ENCODE peak calls at places on chromosomes 13 and 19, in five cellular contexts. D is heart left ventricle, H is K562, A is tibial nerve, V is Peyer's patch. Z is an unnamed sample.

GRCh38 chr19:42634409-42635232 is 39.9 kb upstream of the CEACAM8 start:
- DNase-seq in D (no peak), H (peak; percentile 48), A (no peak), V (no peak), Z (no peak)

GRCh38 chr13:45336025-45336800 is 4.8 kb downstream of the TPT1 start:
- DNase-seq in D (no peak), H (no peak), A (no peak), V (no peak), Z (no peak)

GRCh38 chr19:5457709-5458108 is 2.5 kb downstream of the ZNRF4 start:
- DNase-seq in D (no peak), H (no peak), A (no peak), V (no peak), Z (no peak)

GRCh38 chr13:92413452-92413851 is 813.2 kb upstream of the GPC6 start:
- DNase-seq in D (no peak), H (no peak), A (no peak), V (no peak), Z (no peak)

GRCh38 chr19:17020823-17021222 is 5.8 kb downstream of the CPAMD8 start:
- DNase-seq in D (no peak), H (peak; percentile 78), A (no peak), V (no peak), Z (no peak)

GRCh38 chr19:35134601-35135091 is at the start of gene LGI4:
- DNase-seq in D (no peak), H (no peak), A (no peak), V (no peak), Z (no peak)

GRCh38 chr13:46858163-46858562 is 38.7 kb downstream of the HTR2A start:
- DNase-seq in D (no peak), H (no peak), A (no peak), V (no peak), Z (no peak)

GRCh38 chr19:13794388-13794751 is 873 bp upstream of the ZSWIM4 start:
- DNase-seq in D (peak; percentile 87), H (no peak), A (peak; percentile 58), V (peak; percentile 80), Z (peak; percentile 76)

GRCh38 chr13:113933901-113934300 is 40.0 kb downstream of the C13orf46 start:
- DNase-seq in D (peak; percentile 8), H (no peak), A (peak; percentile 11), V (peak; percentile 26), Z (peak; percentile 0)

GRCh38 chr19:15195381-15195964 is 5.3 kb downstream of the NOTCH3 start:
- DNase-seq in D (peak; percentile 48), H (peak; percentile 57), A (no peak), V (no peak), Z (no peak)

GRCh38 chr19:6744381-6745288 is 5.2 kb downstream of the TRIP10 start:
- DNase-seq in D (peak; percentile 94), H (no peak), A (peak; percentile 79), V (peak; percentile 86), Z (peak; percentile 79)

GRCh38 chr13:112714366-112714765 is 24.5 kb downstream of the ATP11A start:
- DNase-seq in D (no peak), H (no peak), A (no peak), V (no peak), Z (no peak)

GRCh38 chr13:112715715-112716460 is 26.1 kb downstream of the ATP11A start:
- DNase-seq in D (no peak), H (no peak), A (no peak), V (peak; percentile 38), Z (no peak)

GRCh38 chr13:112713517-112714253 is 23.8 kb downstream of the ATP11A start:
- DNase-seq in D (no peak), H (peak; percentile 44), A (no peak), V (peak; percentile 19), Z (no peak)

GRCh38 chr13:112716461-112716820 is 26.6 kb downstream of the ATP11A start:
- DNase-seq in D (no peak), H (no peak), A (no peak), V (peak; percentile 40), Z (no peak)

GRCh38 chr13:112714772-112715569 is 25.1 kb downstream of the ATP11A start:
- DNase-seq in D (no peak), H (no peak), A (no peak), V (peak; percentile 39), Z (no peak)
- H3K4me1 ChIP-seq in D (peaks cover 29% of the 10 kb centered on the region), H (peaks cover 27% of the 10 kb centered on the region), A (no peaks in the 10 kb centered on the region), V (peaks cover 19% of the 10 kb centered on the region), Z (peaks cover 19% of the 10 kb centered on the region)

DNA sequence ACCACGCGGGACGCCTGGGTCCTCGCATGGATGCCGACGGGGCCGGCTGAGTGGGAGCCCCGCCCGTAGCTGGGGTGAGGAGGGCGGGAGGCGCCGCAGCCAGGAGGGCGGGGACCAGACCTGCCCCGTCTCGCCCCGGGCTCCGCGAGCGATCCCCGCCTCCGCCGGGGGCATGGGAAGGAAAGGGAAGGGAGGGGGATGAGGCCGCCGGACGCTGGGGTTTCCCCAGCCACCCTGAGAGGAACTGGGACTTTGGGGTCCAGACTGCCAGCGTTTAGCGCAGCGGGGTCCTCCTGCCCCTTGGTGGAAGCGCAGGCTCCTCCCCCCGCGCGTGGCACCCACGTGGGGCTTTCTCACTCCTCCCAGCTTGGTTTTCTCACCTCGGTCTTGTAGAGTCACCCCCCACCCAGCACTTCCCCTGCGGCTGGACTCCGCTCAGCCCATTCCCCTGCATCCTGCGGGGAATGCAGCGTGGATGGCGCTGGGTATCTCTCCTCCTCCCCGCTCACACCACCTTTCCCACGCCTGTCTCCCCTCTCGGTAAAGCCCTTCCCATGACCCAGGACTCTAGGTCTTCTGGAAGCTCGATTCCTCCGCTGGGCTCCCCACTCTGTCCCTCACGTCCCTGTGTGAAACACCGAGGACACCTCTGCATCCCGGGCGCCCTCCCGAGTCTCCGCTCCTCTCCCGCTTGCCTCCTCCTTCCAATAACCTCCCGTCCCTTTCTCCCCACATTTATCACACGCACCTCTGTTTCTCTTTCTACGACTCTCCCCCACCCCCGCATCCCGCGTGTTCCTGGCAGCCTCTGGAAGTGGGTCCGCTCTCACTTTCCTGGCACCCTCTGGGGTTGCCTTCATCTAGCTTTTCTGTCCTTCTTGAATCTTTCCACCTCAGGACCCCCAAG is 2.1 kb downstream of the TGFB1 start:
- DNase-seq in D (peak; percentile 78), H (peak; percentile 83), A (no peak), V (peak; percentile 94), Z (peak; percentile 37)
- TF ChIP-seq POLR2A in D (no peak), H (no peak), A (no peak), V (no peak), Z (no peak)

GRCh38 chr19:48646912-48647216 is 877 bp upstream of the CA11 start:
- DNase-seq in D (no peak), H (no peak), A (no peak), V (no peak), Z (no peak)
- H3K27me3 ChIP-seq in D (no peaks in the 10 kb centered on the region), H (no peaks in the 10 kb centered on the region), A (no peaks in the 10 kb centered on the region), V (no peaks in the 10 kb centered on the region), Z (no peaks in the 10 kb centered on the region)

DNA sequence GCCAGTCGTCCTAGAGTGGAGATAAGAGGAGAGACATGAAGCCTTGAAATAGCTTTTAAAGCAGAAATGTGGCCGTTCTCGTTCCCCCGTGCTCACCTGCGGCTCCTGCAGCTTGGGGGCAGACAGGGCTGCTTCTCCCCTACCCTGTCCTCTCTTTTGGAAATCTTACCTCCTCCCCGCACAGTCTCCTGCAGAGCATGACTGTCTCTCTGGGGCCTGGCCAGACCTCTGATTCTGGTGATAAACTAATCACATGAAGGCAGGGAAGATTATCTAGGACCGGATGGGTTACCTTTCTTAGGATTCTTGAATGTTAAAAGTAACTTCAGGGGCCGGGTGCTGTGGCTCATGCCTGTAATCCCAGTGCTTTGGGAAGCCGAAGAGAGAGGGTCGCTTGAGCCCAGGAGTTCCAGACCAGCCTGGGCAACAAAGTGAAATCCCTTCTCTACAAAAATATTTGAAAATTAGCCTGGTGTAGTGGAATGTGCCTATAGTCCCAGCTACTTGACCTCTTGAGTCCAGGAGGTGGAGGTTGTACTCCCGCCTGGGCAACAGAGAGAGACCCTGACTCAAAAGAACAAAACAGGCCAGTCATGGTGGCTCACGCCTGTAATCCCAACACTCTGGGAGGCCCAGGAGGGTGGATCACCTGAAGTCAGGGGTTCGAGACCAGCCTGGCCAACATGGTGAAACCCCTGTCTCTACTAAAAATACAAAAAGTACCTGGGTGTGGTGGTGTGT is 8.1 kb downstream of the CEBPA start:
- DNase-seq in D (no peak), H (no peak), A (no peak), V (no peak), Z (no peak)
- H3K4me1 ChIP-seq in D (no peaks in the 10 kb centered on the region), H (peaks cover 12% of the 10 kb centered on the region), A (no peaks in the 10 kb centered on the region), V (peaks cover 48% of the 10 kb centered on the region), Z (peaks cover 20% of the 10 kb centered on the region)

DNA sequence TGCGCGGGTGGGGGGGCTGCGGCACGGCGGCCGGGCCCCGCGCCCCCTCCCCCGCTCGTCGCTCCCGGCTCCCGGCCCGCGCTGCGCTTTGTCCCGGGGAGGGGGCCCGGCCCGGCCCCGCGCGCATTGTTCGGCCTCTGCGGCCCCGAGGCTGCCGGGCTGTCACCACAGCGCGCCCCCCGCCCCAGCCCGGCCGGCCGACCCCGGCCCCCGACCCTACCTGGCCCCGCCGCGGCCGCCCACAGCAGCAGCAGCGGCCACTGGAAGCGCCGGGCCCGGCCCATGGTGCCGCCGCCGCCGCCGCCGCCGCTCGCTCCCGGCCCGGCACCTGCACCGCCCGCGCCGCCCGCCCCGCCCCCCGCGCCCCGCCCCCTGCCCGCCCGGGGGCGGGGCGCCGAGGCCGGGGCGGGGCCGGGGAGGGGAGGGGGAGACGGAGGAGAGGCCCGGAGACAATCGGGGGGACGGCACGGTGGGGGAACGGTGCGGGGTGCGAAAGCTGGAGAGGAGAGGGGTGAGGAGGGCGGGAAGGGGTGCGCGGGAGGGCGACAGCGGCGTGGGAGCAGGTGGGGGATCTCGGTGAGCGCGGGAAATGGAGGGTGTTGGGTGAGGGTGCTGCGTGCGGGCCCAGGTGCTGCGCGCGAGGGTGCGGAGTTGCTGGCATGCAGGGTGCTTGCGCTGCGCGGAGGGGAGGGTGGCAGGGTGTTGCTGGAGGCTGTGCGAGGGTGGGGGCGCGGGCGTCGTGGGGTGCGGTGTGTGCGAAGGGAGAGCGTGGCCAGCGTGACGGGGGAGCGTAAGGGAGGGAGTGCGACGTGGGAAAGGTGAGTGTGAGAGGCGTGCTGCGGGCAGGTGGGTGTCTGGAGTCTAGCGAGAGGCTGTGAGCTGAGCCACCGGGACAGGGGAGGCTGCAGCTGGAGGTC is at the start of gene CADM4:
- DNase-seq in D (peak; percentile 38), H (peak; percentile 90), A (no peak), V (peak; percentile 56), Z (no peak)
- TF ChIP-seq POLR2A in D (no peak), H (no peak), A (no peak), V (no peak), Z (no peak)

DNA sequence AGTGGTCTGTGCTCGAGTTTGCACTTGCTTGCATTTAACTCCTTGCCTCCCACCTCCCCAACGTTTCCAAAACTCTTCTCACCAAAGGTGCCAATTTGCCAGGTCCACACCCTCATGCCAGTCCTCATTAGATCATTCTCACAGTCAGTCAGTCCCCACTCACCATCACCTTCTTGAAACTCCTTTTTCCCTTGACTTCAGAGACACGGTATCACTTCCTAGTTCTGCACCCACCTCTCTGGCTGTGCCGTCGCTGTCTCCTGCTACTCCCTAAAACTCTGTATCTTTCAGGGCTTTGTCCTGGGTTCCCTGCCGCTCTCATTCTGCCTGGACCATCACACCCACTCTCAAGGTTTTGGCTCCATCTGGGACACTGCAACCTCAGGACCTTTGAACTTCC is 19.6 kb downstream of the OLFM2 start:
- DNase-seq in D (no peak), H (no peak), A (no peak), V (no peak), Z (no peak)
- H3K27me3 ChIP-seq in D (peaks cover 26% of the 10 kb centered on the region), H (no peaks in the 10 kb centered on the region), A (peaks cover 54% of the 10 kb centered on the region), V (peaks cover 18% of the 10 kb centered on the region), Z (peaks cover 21% of the 10 kb centered on the region)

DNA sequence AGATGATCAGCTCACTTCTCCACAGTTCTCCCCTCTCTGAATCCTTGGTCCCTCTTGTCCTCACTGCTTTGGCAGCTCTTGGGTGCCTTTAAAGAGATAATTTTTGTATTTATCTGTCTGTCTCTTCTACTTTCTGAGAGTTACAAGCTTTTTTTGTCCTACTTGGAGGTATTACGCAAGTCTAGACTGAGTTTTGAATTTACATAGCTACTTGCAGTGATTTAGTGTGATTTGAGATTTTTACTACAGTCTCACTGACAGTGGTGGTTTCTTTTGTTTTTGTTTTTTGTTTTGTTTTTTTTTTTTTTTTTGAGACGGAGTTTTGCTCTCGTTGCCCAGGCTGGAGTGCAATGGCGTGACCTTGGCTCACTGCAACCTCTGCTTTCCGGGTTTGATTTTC is 22.1 kb downstream of the URI1 start:
- DNase-seq in D (no peak), H (no peak), A (no peak), V (no peak), Z (no peak)
- H3K4me1 ChIP-seq in D (peaks cover 4% of the 10 kb centered on the region), H (peaks cover 28% of the 10 kb centered on the region), A (no peaks in the 10 kb centered on the region), V (peaks cover 30% of the 10 kb centered on the region), Z (peaks cover 41% of the 10 kb centered on the region)

Z was measured in gastrocnemius medialis.